ENCODE peak calls at places on chromosomes 16 and 17, in four cellular contexts. Q, U, L and W are unnamed samples.

GRCh38 chr16:1526608-1527555 is 6.6 kb upstream of the TMEM204 start:
- DNase-seq in L (no peak), U (no peak), Q (no peak), W (no peak)

GRCh38 chr17:9408381-9408780 is 167.2 kb downstream of the STX8 start:
- DNase-seq in U (no peak), Q (no peak), L (no peak), W (no peak)

GRCh38 chr16:4814046-4814445 is 11.6 kb upstream of the ROGDI start:
- DNase-seq in Q (no peak), L (no peak), U (no peak), W (no peak)

GRCh38 chr17:57935833-57936807 is 19.1 kb downstream of the CUEDC1 start:
- DNase-seq in Q (peak; percentile 80), L (no peak), U (no peak), W (no peak)

GRCh38 chr16:21224800-21225199 is 8.7 kb upstream of the ANKS4B start:
- DNase-seq in L (no peak), U (peak; percentile 8), Q (no peak), W (no peak)

GRCh38 chr17:43844241-43844640 is 2.7 kb upstream of the CD300LG start:
- DNase-seq in Q (no peak), U (no peak), L (no peak), W (no peak)

GRCh38 chr17:32596666-32597065 is 109.9 kb downstream of the CDK5R1 start:
- DNase-seq in L (peak; percentile 62), U (no peak), Q (no peak), W (no peak)

GRCh38 chr17:21164226-21165019 is 37.7 kb downstream of the DHRS7B start:
- DNase-seq in L (no peak), U (no peak), Q (no peak), W (no peak)

GRCh38 chr16:5615868-5616642 is 518.5 kb upstream of the EEF2KMT start:
- DNase-seq in Q (peak; percentile 35), U (peak; percentile 86), L (no peak), W (peak; percentile 58)

GRCh38 chr16:11262915-11263314 is 6.2 kb downstream of the TNP2 start:
- DNase-seq in L (no peak), Q (no peak), U (no peak), W (no peak)

GRCh38 chr17:76873856-76874255 is 5.7 kb downstream of the MGAT5B start:
- DNase-seq in Q (no peak), L (no peak), U (no peak), W (no peak)

GRCh38 chr17:61322316-61323014 is 77.2 kb upstream of the TBX2 start:
- DNase-seq in U (no peak), L (no peak), Q (no peak), W (no peak)

GRCh38 chr17:4940625-4941021 is 555 bp downstream of the RNF167 start:
- DNase-seq in L (no peak), U (peak; percentile 7), Q (no peak), W (no peak)

GRCh38 chr16:76639685-76640289 is 362.6 kb downstream of the CNTNAP4 start:
- DNase-seq in U (peak; percentile 13), L (no peak), Q (peak; percentile 47), W (peak; percentile 35)

GRCh38 chr17:71959129-71959528 is 161.7 kb upstream of the SOX9 start:
- DNase-seq in Q (peak; percentile 23), L (peak; percentile 1), U (no peak), W (peak; percentile 31)

GRCh38 chr17:80113033-80113484 is 11.7 kb downstream of the GAA start:
- DNase-seq in U (no peak), Q (no peak), L (no peak), W (no peak)

GRCh38 chr17:14359251-14359939 is 58.5 kb downstream of the HS3ST3B1 start:
- DNase-seq in Q (peak; percentile 52), U (no peak), L (peak; percentile 26), W (no peak)

GRCh38 chr16:19901164-19901563 is 16.5 kb upstream of the GPRC5B start:
- DNase-seq in Q (no peak), U (no peak), L (no peak), W (no peak)

GRCh38 chr16:56980792-56981724 is 8.3 kb upstream of the NLRC5 start:
- DNase-seq in U (no peak), Q (no peak), L (no peak), W (no peak)

GRCh38 chr16:81069063-81069462 is 8.0 kb downstream of the C16orf46 start:
- DNase-seq in L (no peak), U (no peak), Q (no peak), W (no peak)

GRCh38 chr16:22262460-22262859 is 34.7 kb upstream of the POLR3E start:
- DNase-seq in L (no peak), U (no peak), Q (no peak), W (no peak)

GRCh38 chr16:48611329-48612137 is 1.6 kb upstream of the N4BP1 start:
- DNase-seq in Q (peak; percentile 79), U (peak; percentile 42), L (peak; percentile 58), W (peak; percentile 26)

GRCh38 chr16:13780406-13780805 is 139.5 kb upstream of the ERCC4 start:
- DNase-seq in L (no peak), Q (no peak), U (no peak), W (no peak)

GRCh38 chr17:9445424-9445823 is 130.2 kb downstream of the STX8 start:
- DNase-seq in U (no peak), Q (no peak), L (no peak), W (no peak)

GRCh38 chr17:35141681-35142466 is at the start of gene NLE1:
- DNase-seq in Q (peak; percentile 65), U (peak; percentile 88), L (peak; percentile 36), W (peak; percentile 86)

GRCh38 chr17:48646183-48647102 is 20.3 kb upstream of the HOXB9 start:
- DNase-seq in L (no peak), Q (no peak), U (peak; percentile 70), W (peak; percentile 80)
- TF ChIP-seq KDM1A in L (no peak), Q (no peak), U (no peak), W (no peak)

GRCh38 chr17:74603032-74603635 is 11.1 kb upstream of the CD300LD start:
- DNase-seq in L (no peak), Q (no peak), U (no peak), W (no peak)
- TF ChIP-seq JUNB in L (no peak), Q (no peak), U (no peak), W (no peak)

DNA sequence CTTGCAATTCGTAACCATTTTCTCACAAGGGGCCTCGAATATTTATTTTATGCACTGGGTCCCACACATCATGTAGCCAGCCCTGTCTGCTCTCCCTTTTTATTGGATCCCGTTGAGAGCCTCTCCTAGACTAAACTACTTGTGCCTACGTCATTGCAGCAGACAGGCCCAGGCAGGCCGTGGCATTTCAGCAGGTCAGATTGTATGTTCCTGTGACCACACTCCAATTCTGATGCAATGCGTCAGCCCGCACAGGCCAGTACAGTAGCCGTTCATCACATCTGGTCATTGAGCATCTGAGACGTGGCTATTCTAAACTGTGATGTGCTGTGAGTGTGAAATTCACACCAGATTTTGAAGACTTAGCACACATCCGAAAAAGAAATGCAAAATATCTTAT is 42.2 kb downstream of the ABAT start:
- DNase-seq in U (no peak), L (no peak), Q (no peak), W (no peak)
- TF ChIP-seq KDM1A in U (no peak), L (no peak), Q (no peak), W (no peak)

GRCh38 chr16:85461814-85462404 is 151.2 kb upstream of the GSE1 start:
- DNase-seq in Q (no peak), U (peak; percentile 84), L (no peak), W (no peak)

GRCh38 chr16:85460983-85461813 is 151.9 kb upstream of the GSE1 start:
- DNase-seq in Q (peak; percentile 39), U (no peak), L (no peak), W (peak; percentile 52)

GRCh38 chr16:85458952-85459351 is 154.2 kb upstream of the GSE1 start:
- DNase-seq in L (no peak), U (no peak), Q (no peak), W (no peak)

GRCh38 chr16:85459529-85460251 is 153.4 kb upstream of the GSE1 start:
- DNase-seq in U (peak; percentile 66), Q (no peak), L (no peak), W (no peak)

DNA sequence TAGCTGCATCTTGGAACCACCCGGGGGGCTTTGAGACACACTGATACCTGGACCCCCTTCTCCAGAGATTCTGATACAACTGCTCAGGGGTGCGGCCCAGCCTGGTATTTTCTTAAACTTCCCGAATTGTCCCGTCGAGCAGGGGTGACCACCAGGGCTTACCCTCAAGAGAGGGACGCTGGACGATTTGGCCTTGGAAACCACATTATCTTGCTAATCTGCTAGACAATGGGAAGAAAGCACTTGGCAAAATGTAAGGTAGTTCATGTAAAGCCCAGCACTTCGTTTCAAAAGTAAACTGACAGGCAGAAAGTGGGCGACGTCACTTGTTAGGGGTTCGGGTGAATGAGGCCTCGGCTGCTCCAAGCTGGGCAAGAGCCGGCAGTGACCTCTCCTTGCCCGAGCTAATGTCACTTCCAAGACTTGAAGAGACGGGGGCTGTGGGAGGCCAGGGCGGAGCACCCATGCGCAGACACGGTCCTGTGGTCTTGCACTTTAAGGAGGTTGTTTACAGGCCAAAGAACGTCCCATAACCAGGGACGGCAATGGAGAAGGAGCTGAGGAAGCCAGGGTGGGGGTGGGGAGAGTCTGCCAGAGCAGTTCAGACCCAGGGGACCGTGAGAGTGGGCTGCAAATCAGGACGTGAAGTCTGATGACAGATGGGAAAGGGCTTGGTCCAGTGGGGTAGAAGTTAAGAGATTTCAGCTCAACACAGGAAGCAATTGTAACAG is 152.7 kb upstream of the GSE1 start:
- DNase-seq in U (peak; percentile 51), L (no peak), Q (no peak), W (no peak)
- TF ChIP-seq JUNB in U (no peak), L (no peak), Q (no peak), W (no peak)

DNA sequence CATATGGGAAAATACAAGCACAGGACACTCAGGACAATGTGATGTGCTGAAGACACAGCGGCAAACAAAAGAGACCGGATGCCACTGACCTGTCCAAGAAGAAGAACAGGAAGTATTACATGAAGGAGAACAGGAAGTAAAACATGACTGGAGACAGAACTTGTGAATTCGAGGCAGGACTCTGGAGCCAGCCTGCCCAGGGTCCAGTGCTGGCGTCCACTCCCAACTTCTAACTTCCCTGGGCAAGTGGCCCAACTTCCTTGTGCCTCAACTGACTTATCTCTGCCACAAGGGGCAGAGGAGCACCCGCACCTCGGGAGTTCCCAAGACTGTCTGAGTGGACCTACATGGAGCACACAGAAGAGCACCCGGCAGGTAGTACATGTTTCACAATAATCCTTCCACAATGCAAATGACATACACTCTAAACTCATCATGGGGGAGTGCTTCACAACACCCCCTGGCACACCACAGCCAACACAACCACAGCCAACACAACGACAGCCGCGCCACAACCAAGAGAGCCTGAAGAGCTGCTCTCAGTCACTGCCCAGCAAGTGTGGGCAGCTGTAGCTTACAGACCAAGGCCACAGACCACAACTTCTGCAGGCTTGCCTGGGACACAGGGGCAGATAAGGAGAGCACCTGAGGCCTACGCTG is 36.6 kb downstream of the ANKRD11 start:
- DNase-seq in U (peak; percentile 45), L (no peak), Q (no peak), W (peak; percentile 56)
- TF ChIP-seq KDM1A in U (no peak), L (no peak), Q (no peak), W (no peak)

GRCh38 chr17:70314096-70314495 is 144.8 kb downstream of the KCNJ2 start:
- DNase-seq in L (no peak), U (no peak), Q (no peak), W (no peak)
- TF ChIP-seq JUNB in L (no peak), U (no peak), Q (no peak), W (no peak)

DNA sequence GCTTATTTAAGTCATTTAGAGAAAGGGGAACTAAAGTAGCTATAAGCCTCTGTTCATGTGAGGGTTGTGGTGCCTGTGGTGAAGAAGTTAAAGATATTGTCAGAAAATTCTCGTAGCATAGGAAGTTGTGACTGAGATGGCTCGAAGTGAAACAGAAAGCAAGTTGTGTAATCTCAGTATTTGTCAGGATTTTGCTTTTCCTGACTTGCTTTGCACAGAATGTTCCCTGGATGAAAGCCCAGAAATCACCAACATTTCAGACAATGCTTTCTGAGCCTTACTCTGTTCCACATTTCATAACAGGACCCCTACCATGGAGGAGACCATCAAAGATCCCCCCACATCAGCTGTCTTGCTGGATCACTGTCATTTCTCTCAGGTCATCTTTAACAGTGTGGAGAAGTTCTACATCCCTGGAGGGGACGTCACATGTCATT is 10.6 kb downstream of the CALCOCO2 start:
- DNase-seq in U (no peak), Q (no peak), L (peak; percentile 83), W (no peak)
- TF ChIP-seq KDM1A in U (no peak), Q (no peak), L (no peak), W (no peak)